ENCODE peak calls at places on chromosomes 11 and 22, in ten cellular contexts. I, Q, B, A, G, R, W, V, U and N are unnamed samples.
A peak's percentile ranks its signal among the peaks of the same experiment; 100 is the strongest.

GRCh38 chr11:790721-791564 is 1.1 kb upstream of the CEND1 start:
- DNase-seq in I (peak; percentile 81), W (no peak), G (no peak), U (peak; percentile 38), A (no peak), V (peak; percentile 59), Q (peak; percentile 69), B (no peak), R (no peak), N (no peak)

GRCh38 chr11:121892131-121892681 is 223.8 kb downstream of the BLID start:
- DNase-seq in R (no peak), I (no peak), U (peak; percentile 59), B (no peak), V (peak; percentile 60), A (no peak), G (no peak), Q (no peak), W (no peak), N (no peak)

GRCh38 chr11:130403301-130403804 is 25.1 kb downstream of the ADAMTS8 start:
- DNase-seq in G (no peak), R (no peak), A (no peak), U (peak; percentile 90), Q (no peak), W (no peak), B (no peak), V (peak; percentile 62), I (peak; percentile 50), N (no peak)

GRCh38 chr11:2138436-2139117 is 612 bp downstream of the IGF2 start:
- DNase-seq in B (no peak), I (no peak), V (peak; percentile 53), A (no peak), G (no peak), U (peak; percentile 51), W (no peak), R (no peak), Q (no peak), N (no peak)

GRCh38 chr11:33942954-33943353 is 51.1 kb upstream of the LMO2 start:
- DNase-seq in W (peak; percentile 67), G (no peak), A (no peak), V (peak; percentile 57), I (peak; percentile 95), B (peak; percentile 34), Q (no peak), R (peak; percentile 37), U (peak; percentile 90), N (no peak)

GRCh38 chr22:41831383-41831782 is 1.5 kb upstream of the SREBF2 start:
- DNase-seq in A (no peak), G (no peak), Q (no peak), R (no peak), W (peak; percentile 46), I (no peak), V (no peak), B (no peak), U (no peak), N (no peak)

GRCh38 chr22:19750666-19751490 is 9.7 kb upstream of the TBX1 start:
- DNase-seq in A (no peak), B (no peak), R (no peak), V (no peak), G (no peak), I (peak; percentile 27), Q (no peak), U (peak; percentile 86), W (no peak), N (no peak)

GRCh38 chr22:50199251-50199721 is 1.5 kb upstream of the SELENOO start:
- DNase-seq in A (no peak), R (no peak), W (no peak), G (no peak), Q (no peak), U (no peak), B (no peak), I (no peak), V (no peak), N (no peak)

GRCh38 chr11:12169822-12170221 is 59.4 kb downstream of the MICAL2 start:
- DNase-seq in A (no peak), R (no peak), U (no peak), B (no peak), Q (no peak), I (no peak), W (no peak), G (no peak), V (no peak), N (no peak)

GRCh38 chr11:10927533-10927932 is 69.7 kb upstream of the ZBED5 start:
- DNase-seq in Q (no peak), B (no peak), R (no peak), U (peak; percentile 14), G (no peak), V (no peak), A (no peak), W (no peak), I (no peak), N (no peak)

GRCh38 chr11:112297248-112297866 is 36.7 kb upstream of the PLET1 start:
- DNase-seq in U (no peak), V (no peak), W (no peak), A (no peak), I (no peak), B (no peak), Q (no peak), G (no peak), R (no peak), N (no peak)